ENCODE peak calls at places on chromosomes 5 and 9, in five cellular contexts. S is IMR-90, F is stomach, W is HFFc6, R is HFF-Myc. U is an unnamed sample.

GRCh38 chr5:32654427-32654826 is 56.7 kb upstream of the NPR3 start:
- DNase-seq in S (no peak), F (no peak), W (no peak), R (no peak), U (no peak)

GRCh38 chr5:168039485-168040005 is 251.9 kb upstream of the WWC1 start:
- DNase-seq in S (no peak), F (no peak), W (no peak), R (no peak), U (no peak)

GRCh38 chr9:126515873-126516505 is 97.7 kb upstream of the LMX1B start:
- DNase-seq in S (no peak), F (no peak), W (no peak), R (no peak), U (no peak)

GRCh38 chr5:138349842-138350635 is 2.4 kb upstream of the KDM3B start:
- DNase-seq in S (peak), F (no peak), W (no peak), R (no peak), U (no peak)

GRCh38 chr5:69213513-69214215 is 21.0 kb upstream of the CDK7 start:
- DNase-seq in S (peak), F (no peak), W (peak), R (peak), U (peak)

GRCh38 chr5:134590992-134591659 is 41.5 kb downstream of the SAR1B start:
- DNase-seq in S (no peak), F (peak), W (no peak), R (no peak), U (no peak)

GRCh38 chr9:110357510-110357909 is 19.8 kb upstream of the TXNDC8 start:
- DNase-seq in S (no peak), F (no peak), W (no peak), R (no peak), U (no peak)

GRCh38 chr9:90099262-90099982 is 494.6 kb downstream of the GADD45G start:
- DNase-seq in S (peak), F (no peak), W (no peak), R (no peak), U (peak)

GRCh38 chr5:6715758-6716633 is 2.8 kb downstream of the TENT4A start:
- DNase-seq in S (no peak), F (no peak), W (no peak), R (no peak), U (no peak)

GRCh38 chr9:111662851-111663823 is 1.7 kb downstream of the GNG10 start:
- DNase-seq in S (no peak), F (no peak), W (no peak), R (no peak), U (no peak)

GRCh38 chr5:79416499-79416898 is 97.4 kb downstream of the HOMER1 start:
- DNase-seq in S (peak), F (no peak), W (no peak), R (peak), U (peak)

GRCh38 chr5:53350991-53351770 is 129.2 kb upstream of the FST start:
- DNase-seq in S (peak), F (no peak), W (no peak), R (no peak), U (no peak)

GRCh38 chr5:172795401-172795977 is 24.5 kb upstream of the DUSP1 start:
- DNase-seq in S (peak), F (peak), W (peak), R (peak), U (peak)

GRCh38 chr5:146291421-146292074 is 47.1 kb upstream of the POU4F3 start:
- DNase-seq in S (peak), F (no peak), W (peak), R (peak), U (peak)

GRCh38 chr9:129069128-129069824 is 11.6 kb upstream of the DOLPP1 start:
- DNase-seq in S (no peak), F (peak), W (no peak), R (no peak), U (no peak)

GRCh38 chr5:154520861-154521453 is 42.9 kb upstream of the HAND1 start:
- DNase-seq in S (no peak), F (no peak), W (no peak), R (no peak), U (no peak)
- TF ChIP-seq CTCF in S (peak), F (peak), W (peak), R (peak), U (peak)

GRCh38 chr5:120386981-120387380 is 77.1 kb upstream of the PRR16 start:
- DNase-seq in S (no peak), F (no peak), W (no peak), R (no peak), U (no peak)
- TF ChIP-seq CTCF in S (no peak), F (no peak), W (no peak), R (no peak), U (no peak)

GRCh38 chr9:131046581-131047202 is 37.7 kb downstream of the LAMC3 start:
- DNase-seq in S (peak), F (peak), W (peak), R (no peak), U (peak)
- TF ChIP-seq CTCF in S (peak), F (peak), W (peak), R (peak), U (peak)

GRCh38 chr5:180135967-180136641 is 64.5 kb upstream of the RNF130 start:
- DNase-seq in S (no peak), F (peak), W (no peak), R (no peak), U (no peak)
- TF ChIP-seq CTCF in S (no peak), F (no peak), W (no peak), R (no peak), U (no peak)

GRCh38 chr5:114358329-114358728 is 3.5 kb upstream of the KCNN2 start:
- DNase-seq in S (peak), F (no peak), W (no peak), R (no peak), U (no peak)
- TF ChIP-seq CTCF in S (peak), F (no peak), W (peak), R (peak), U (no peak)

GRCh38 chr9:35730486-35730854 is 1.5 kb downstream of the TLN1 start:
- DNase-seq in S (no peak), F (no peak), W (no peak), R (no peak), U (no peak)

GRCh38 chr9:35729101-35729500 is 2.9 kb downstream of the TLN1 start:
- DNase-seq in S (peak), F (no peak), W (no peak), R (no peak), U (no peak)

GRCh38 chr9:35731415-35732184 is 395 bp downstream of the TLN1 start:
- DNase-seq in S (no peak), F (no peak), W (no peak), R (no peak), U (no peak)

GRCh38 chr9:35728041-35728971 is 3.7 kb downstream of the TLN1 start:
- DNase-seq in S (peak), F (peak), W (peak), R (peak), U (peak)

GRCh38 chr9:35729700-35730485 is 2.1 kb downstream of the TLN1 start:
- DNase-seq in S (peak), F (peak), W (peak), R (peak), U (peak)
- TF ChIP-seq CTCF in S (peak), F (peak), W (peak), R (peak), U (peak)

GRCh38 chr5:947626-948471 is 55.2 kb downstream of the TRIP13 start:
- DNase-seq in S (no peak), F (no peak), W (no peak), R (no peak), U (no peak)
- TF ChIP-seq CTCF in S (peak), F (no peak), W (no peak), R (peak), U (peak)

GRCh38 chr9:37508834-37509206 is 23.1 kb downstream of the POLR1E start:
- DNase-seq in S (no peak), F (no peak), W (no peak), R (no peak), U (no peak)
- TF ChIP-seq CTCF in S (no peak), F (no peak), W (no peak), R (no peak), U (no peak)

GRCh38 chr9:124550080-124550479 is 42.9 kb upstream of the NR5A1 start:
- DNase-seq in S (no peak), F (no peak), W (no peak), R (no peak), U (no peak)

GRCh38 chr9:124555043-124555442 is 47.8 kb upstream of the NR5A1 start:
- DNase-seq in S (no peak), F (no peak), W (no peak), R (no peak), U (no peak)

GRCh38 chr9:124553738-124554137 is 46.5 kb upstream of the NR5A1 start:
- DNase-seq in S (peak), F (no peak), W (peak), R (no peak), U (peak)

GRCh38 chr9:124551472-124552339 is 44.5 kb upstream of the NR5A1 start:
- DNase-seq in S (peak), F (peak), W (peak), R (no peak), U (peak)
- TF ChIP-seq CTCF in S (peak), F (peak), W (peak), R (peak), U (peak)

GRCh38 chr9:78213696-78214095 is 22.2 kb upstream of the CEP78 start:
- DNase-seq in S (no peak), F (no peak), W (peak), R (no peak), U (peak)
- TF ChIP-seq CTCF in S (no peak), F (no peak), W (peak), R (peak), U (peak)